ENCODE peak calls at places on chromosomes 12 and 14, in nine cellular contexts. X, J, O, C, I, T, Z, B and N are unnamed samples.

GRCh38 chr14:103629503-103630121 is 601 bp downstream of the KLC1 start:
- DNase-seq in B (peak), O (peak), J (no peak), Z (peak), T (no peak), C (peak), I (peak), X (peak), N (peak)

GRCh38 chr12:81758421-81759214 is 532 bp downstream of the PPFIA2 start:
- DNase-seq in J (peak), O (peak), B (peak), X (peak), C (no peak), I (no peak), T (no peak), Z (peak), N (peak)

GRCh38 chr14:72480465-72481243 is 413.2 kb downstream of the DPF3 start:
- DNase-seq in J (peak), T (no peak), B (peak), Z (no peak), C (no peak), I (no peak), X (peak), O (no peak), N (no peak)

GRCh38 chr12:65916991-65917676 is 92.9 kb downstream of the HMGA2 start:
- DNase-seq in C (no peak), J (no peak), T (no peak), I (no peak), Z (no peak), O (no peak), B (no peak), X (no peak), N (no peak)

GRCh38 chr12:12943589-12944260 is 8.2 kb downstream of the GPRC5D start:
- DNase-seq in I (no peak), B (no peak), C (no peak), O (no peak), T (no peak), X (no peak), J (peak), Z (no peak), N (no peak)

GRCh38 chr14:53306926-53307325 is 153.8 kb upstream of the DDHD1 start:
- DNase-seq in Z (no peak), I (no peak), O (peak), T (no peak), J (peak), B (no peak), C (no peak), X (no peak), N (no peak)

GRCh38 chr12:75488553-75488952 is 8.0 kb downstream of the GLIPR1 start:
- DNase-seq in C (no peak), I (no peak), X (peak), T (no peak), J (peak), O (no peak), B (peak), Z (no peak), N (peak)

GRCh38 chr12:110345176-110345651 is 58.3 kb downstream of the ANAPC7 start:
- DNase-seq in T (no peak), Z (no peak), O (no peak), J (no peak), B (peak), C (no peak), X (peak), I (no peak), N (peak)

GRCh38 chr14:88962356-88962755 is 137.9 kb downstream of the TTC8 start:
- DNase-seq in Z (no peak), T (no peak), I (no peak), C (no peak), J (no peak), O (no peak), B (no peak), X (no peak), N (peak)

GRCh38 chr14:106094654-106095189 is 568.3 kb downstream of the TMEM121 start:
- DNase-seq in Z (no peak), I (peak), X (no peak), J (no peak), C (no peak), O (no peak), T (no peak), B (peak), N (no peak)

GRCh38 chr12:78120866-78121590 is 290.3 kb downstream of the NAV3 start:
- DNase-seq in I (no peak), J (peak), O (no peak), X (no peak), T (no peak), Z (no peak), C (no peak), B (no peak), N (no peak)

GRCh38 chr14:40733206-40733605 is 873.5 kb upstream of the LRFN5 start:
- DNase-seq in X (no peak), Z (no peak), J (no peak), T (no peak), C (no peak), B (no peak), I (no peak), O (no peak), N (no peak)

GRCh38 chr12:90090929-90091651 is 382.5 kb upstream of the ATP2B1 start:
- DNase-seq in I (peak), B (no peak), X (peak), C (no peak), Z (no peak), J (peak), T (peak), O (no peak), N (peak)

GRCh38 chr12:71876400-71876799 is 36.8 kb downstream of the TBC1D15 start:
- DNase-seq in O (no peak), T (no peak), Z (no peak), C (peak), I (no peak), J (no peak), B (no peak), X (no peak), N (no peak)

GRCh38 chr14:70011098-70011497 is 131.9 kb downstream of the SMOC1 start:
- DNase-seq in O (no peak), X (no peak), T (no peak), I (no peak), B (no peak), C (no peak), J (no peak), Z (no peak), N (no peak)

GRCh38 chr14:105469456-105470162 is 5.0 kb upstream of the CRIP2 start:
- DNase-seq in B (peak), X (no peak), T (no peak), J (no peak), Z (no peak), I (peak), C (no peak), O (no peak), N (no peak)

GRCh38 chr12:77999074-77999715 is 168.5 kb downstream of the NAV3 start:
- DNase-seq in I (no peak), Z (no peak), T (no peak), B (no peak), C (no peak), X (no peak), J (no peak), O (no peak), N (no peak)

GRCh38 chr14:65054471-65055085 is 47.7 kb downstream of the MAX start:
- DNase-seq in O (no peak), T (no peak), I (peak), Z (no peak), B (no peak), J (no peak), C (no peak), X (no peak), N (no peak)

GRCh38 chr12:112096667-112097066 is 11.9 kb downstream of the NAA25 start:
- DNase-seq in T (peak), C (no peak), X (peak), I (no peak), B (no peak), Z (no peak), O (no peak), J (peak), N (no peak)

GRCh38 chr14:31560759-31561154 is 447 bp upstream of the NUBPL start:
- DNase-seq in Z (no peak), X (no peak), C (no peak), I (no peak), O (no peak), T (no peak), J (no peak), B (no peak), N (peak)

GRCh38 chr14:31556191-31556590 is 5.0 kb upstream of the NUBPL start:
- DNase-seq in Z (no peak), T (no peak), B (no peak), X (no peak), J (no peak), I (no peak), O (no peak), C (no peak), N (no peak)

GRCh38 chr14:31559939-31560338 is 1.3 kb upstream of the NUBPL start:
- DNase-seq in T (no peak), O (no peak), I (no peak), X (no peak), C (no peak), Z (no peak), B (no peak), J (no peak), N (no peak)

GRCh38 chr14:31564194-31564593 is 3.0 kb downstream of the NUBPL start:
- DNase-seq in B (no peak), I (no peak), C (no peak), T (no peak), O (no peak), J (no peak), Z (no peak), X (no peak), N (no peak)

DNA sequence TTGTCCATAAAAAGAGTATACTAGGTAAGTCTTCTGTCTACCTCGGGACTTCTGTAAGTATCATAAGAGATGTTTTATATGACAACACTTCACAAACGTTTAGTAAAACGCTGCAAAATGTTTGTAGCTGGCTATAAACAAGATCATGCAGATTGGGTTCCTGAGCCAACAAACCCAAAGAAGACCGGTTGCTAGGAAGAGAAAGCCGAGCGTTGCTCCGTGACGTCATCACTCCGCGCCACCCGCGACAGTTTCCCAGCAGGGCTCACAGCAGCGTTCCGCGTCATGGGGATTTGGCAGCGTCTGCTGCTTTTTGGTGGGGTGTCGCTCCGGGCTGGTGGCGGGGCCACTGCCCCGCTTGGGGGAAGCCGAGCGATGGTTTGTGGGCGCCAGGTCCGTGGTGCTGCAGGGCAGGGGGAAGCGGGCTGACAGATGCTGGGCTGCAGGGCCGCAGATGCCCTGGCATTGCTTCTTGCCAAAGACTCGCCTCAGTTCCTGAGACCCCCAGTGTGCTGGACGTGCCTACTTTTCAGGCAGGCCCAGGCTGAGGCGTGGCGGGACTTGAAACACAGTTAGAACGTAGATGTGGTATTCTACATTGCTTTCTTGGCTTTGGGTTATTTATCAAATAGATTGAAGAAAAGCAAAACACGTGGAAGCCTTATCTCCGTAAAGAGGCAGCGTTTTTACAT is at the start of gene NUBPL:
- DNase-seq in O (peak), J (peak), X (peak), T (peak), I (peak), C (peak), B (peak), Z (peak), N (peak)
- TF ChIP-seq CTCF in O (peak), J (no peak), X (no peak), T (no peak), I (no peak), C (no peak), B (no peak), Z (no peak), N (no peak)

DNA sequence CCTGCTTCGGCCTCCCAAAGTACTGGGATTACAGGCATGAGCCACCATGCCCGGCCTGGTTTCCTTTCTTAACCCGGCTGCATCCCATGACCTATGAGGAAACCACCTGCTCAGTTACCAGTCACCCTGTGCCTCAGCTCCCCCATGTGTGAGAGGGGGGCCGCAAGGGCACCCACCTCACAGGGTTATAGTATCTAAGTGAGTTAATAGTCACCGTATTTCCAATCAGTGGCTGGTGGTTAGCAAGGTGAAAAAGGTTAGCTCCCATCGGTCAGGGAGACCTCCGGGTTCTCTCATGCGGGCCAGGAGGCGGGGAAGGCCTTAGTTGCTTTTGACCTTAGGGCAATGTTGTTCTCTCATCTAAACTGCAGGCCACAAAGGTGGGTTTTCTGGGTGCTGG is 6.7 kb downstream of the LRP1 start:
- DNase-seq in C (no peak), Z (no peak), T (no peak), O (no peak), I (no peak), B (no peak), X (no peak), J (no peak), N (no peak)
- H3K4me3 ChIP-seq in C (no peak), Z (no peak), T (no peak), O (no peak), I (no peak), B (no peak), X (no peak), J (peak), N (no peak)

GRCh38 chr14:100788517-100789365 is 37.2 kb upstream of the MEG3 start:
- DNase-seq in I (no peak), T (no peak), B (no peak), X (no peak), Z (no peak), C (no peak), J (no peak), O (no peak), N (no peak)
- H3K27ac ChIP-seq in I (no peak), T (no peak), B (no peak), X (peak), Z (no peak), C (no peak), J (no peak), O (no peak), N (no peak)

GRCh38 chr14:50012644-50013043 is 103.7 kb downstream of the VCPKMT start:
- DNase-seq in J (peak), C (no peak), T (no peak), O (no peak), I (no peak), B (no peak), Z (no peak), X (no peak), N (no peak)
- TF ChIP-seq CTCF in J (no peak), C (no peak), T (no peak), O (no peak), I (no peak), B (no peak), Z (no peak), X (no peak), N (no peak)

GRCh38 chr14:33686218-33686617 is 264.7 kb downstream of the EGLN3 start:
- DNase-seq in X (no peak), C (no peak), T (no peak), J (peak), Z (no peak), B (no peak), I (no peak), O (no peak), N (no peak)
- H3K4me3 ChIP-seq in X (no peak), C (no peak), T (no peak), J (no peak), Z (no peak), B (no peak), I (no peak), O (no peak), N (no peak)

GRCh38 chr12:121137512-121137911 is 4.8 kb downstream of the P2RX7 start:
- DNase-seq in X (no peak), B (no peak), O (no peak), T (no peak), I (no peak), J (no peak), C (no peak), Z (no peak), N (no peak)

GRCh38 chr12:121133838-121134237 is 1.2 kb downstream of the P2RX7 start:
- DNase-seq in X (no peak), T (no peak), Z (no peak), B (no peak), I (no peak), O (no peak), C (no peak), J (no peak), N (no peak)

GRCh38 chr12:121138284-121138683 is 5.6 kb downstream of the P2RX7 start:
- DNase-seq in X (no peak), I (no peak), J (no peak), C (no peak), T (no peak), Z (no peak), B (no peak), O (no peak), N (no peak)

GRCh38 chr12:121132601-121133481 is at the start of gene P2RX7:
- DNase-seq in X (peak), B (peak), O (peak), T (no peak), J (peak), I (peak), Z (peak), C (peak), N (peak)

GRCh38 chr12:121135320-121135719 is 2.6 kb downstream of the P2RX7 start:
- DNase-seq in B (no peak), I (no peak), O (no peak), T (no peak), X (no peak), J (no peak), Z (no peak), C (no peak), N (no peak)
- H3K27ac ChIP-seq in B (no peak), I (no peak), O (no peak), T (no peak), X (no peak), J (no peak), Z (no peak), C (no peak), N (no peak)